ENCODE peak calls at places on chromosomes 7 and 10, in four cellular contexts. G is kidney, E is psoas muscle, P is lower lobe of right lung. Z is an unnamed sample.

GRCh38 chr10:34696423-34696822 is 118.7 kb downstream of the PARD3 start:
- DNase-seq in G (no peak), E (no peak), P (no peak), Z (peak; percentile 47)

GRCh38 chr7:111274882-111275281 is 184.0 kb downstream of the LRRN3 start:
- DNase-seq in G (no peak), E (no peak), P (no peak), Z (no peak)

GRCh38 chr7:139871276-139871675 is 42.2 kb downstream of the TBXAS1 start:
- DNase-seq in G (no peak), E (no peak), P (no peak), Z (peak; percentile 5)

GRCh38 chr10:80709879-80710278 is 172.2 kb downstream of the SH2D4B start:
- DNase-seq in G (no peak), E (no peak), P (no peak), Z (no peak)

GRCh38 chr10:34638405-34639054 is 176.6 kb downstream of the PARD3 start:
- DNase-seq in G (peak; percentile 92), E (peak; percentile 83), P (peak; percentile 80), Z (peak; percentile 37)

GRCh38 chr7:39228946-39229345 is 251.2 kb downstream of the POU6F2 start:
- DNase-seq in G (no peak), E (no peak), P (no peak), Z (peak; percentile 66)

GRCh38 chr10:21599582-21599981 is 65.5 kb downstream of the MLLT10 start:
- DNase-seq in G (no peak), E (no peak), P (no peak), Z (no peak)

GRCh38 chr7:25949672-25950487 is 202.1 kb upstream of the NFE2L3 start:
- DNase-seq in G (peak; percentile 77), E (no peak), P (no peak), Z (no peak)

GRCh38 chr10:104322416-104322782 is 15.9 kb downstream of the ITPRIP start:
- DNase-seq in G (peak; percentile 70), E (no peak), P (peak; percentile 77), Z (no peak)

DNA sequence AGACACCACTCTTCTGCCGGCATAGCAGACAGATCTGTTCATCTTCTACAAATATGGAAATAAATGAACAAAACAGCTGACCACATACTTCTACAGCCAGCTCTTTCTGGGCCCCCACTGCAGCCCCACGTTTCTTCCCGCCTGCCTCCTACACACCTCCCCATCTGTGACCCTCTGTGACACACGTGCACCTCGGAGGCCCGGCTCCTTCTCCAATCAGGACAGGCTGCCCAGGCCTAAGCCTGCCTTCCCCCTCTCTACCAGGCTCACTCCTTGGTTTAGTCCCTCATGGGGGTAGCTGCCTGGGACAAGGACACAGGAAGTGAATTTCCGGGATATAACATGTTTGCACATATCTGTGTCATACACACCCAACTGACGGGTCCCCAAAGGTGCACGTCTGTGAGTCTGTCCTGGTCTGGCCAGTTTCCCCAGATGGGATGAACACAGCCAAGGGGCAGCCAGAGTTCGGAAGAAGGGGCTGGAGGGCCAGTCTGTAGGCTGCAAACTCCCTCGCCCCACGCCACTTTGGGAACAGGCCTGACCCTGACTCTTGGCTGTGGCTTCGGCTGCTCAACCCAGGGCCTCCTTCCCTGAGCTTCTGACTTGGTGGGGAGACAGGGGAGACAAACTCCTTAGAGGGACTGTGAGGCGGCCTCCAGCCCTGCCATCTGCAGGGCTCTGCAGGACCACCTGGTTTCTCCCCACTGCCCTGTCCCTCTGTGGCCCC is 30.3 kb downstream of the PITRM1 start:
- DNase-seq in G (peak; percentile 55), E (no peak), P (no peak), Z (no peak)
- TF ChIP-seq CTCF in G (no peak), E (no peak), P (no peak), Z (no peak)

DNA sequence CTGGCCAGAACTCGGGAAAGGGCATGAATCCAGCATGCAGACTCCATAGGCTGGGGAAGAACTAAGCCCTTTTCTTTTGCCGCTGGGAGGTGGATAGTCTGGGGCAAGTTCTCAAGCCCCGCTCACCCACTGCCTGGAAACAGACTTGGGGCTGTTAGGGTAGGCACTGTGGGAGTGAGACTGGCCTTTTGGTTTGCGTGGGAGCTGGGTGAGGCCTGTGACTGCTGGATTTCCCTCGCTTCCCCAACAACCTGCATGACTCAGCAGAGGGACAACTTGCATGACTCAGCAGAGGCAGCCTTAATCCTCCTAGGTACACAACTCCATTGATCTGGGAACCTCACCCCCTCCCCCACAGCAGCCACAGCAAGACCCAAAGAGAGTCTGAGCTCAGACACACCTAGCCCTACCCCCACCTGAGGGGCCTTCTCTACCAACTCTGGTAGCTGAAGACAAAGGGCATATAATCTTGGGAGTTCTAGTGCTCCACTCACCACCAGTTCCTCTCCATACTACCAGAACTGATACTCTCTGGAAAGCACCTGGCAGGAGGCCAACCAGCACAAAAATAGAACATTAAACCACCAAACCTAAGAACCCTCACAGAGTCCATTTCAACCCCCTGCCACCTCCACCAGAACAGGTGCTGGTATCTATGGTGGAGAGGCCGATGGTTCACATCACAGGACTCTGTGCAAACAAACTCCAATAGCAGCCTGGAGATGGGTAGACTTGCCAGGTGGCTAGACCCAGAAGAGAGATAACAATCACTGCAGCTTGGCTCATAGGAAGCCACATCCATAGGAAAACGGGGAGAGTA is 81.4 kb upstream of the LAMB4 start:
- DNase-seq in G (no peak), E (no peak), P (no peak), Z (no peak)
- H3K4me3 ChIP-seq in G (no peak overlapping the region), E (no peak overlapping the region), P (no peak overlapping the region), Z (no peak overlapping the region)

GRCh38 chr7:128982105-128982504 is 44.4 kb downstream of the IRF5 start:
- DNase-seq in G (no peak), E (no peak), P (no peak), Z (no peak)
- H3K36me3 ChIP-seq in G (peaks cover 32% of the 10 kb centered on the region), E (peaks cover 7% of the 10 kb centered on the region), P (peaks cover 98% of the 10 kb centered on the region), Z (peaks cover 10% of the 10 kb centered on the region)

GRCh38 chr7:85828654-85829053 is 641.8 kb upstream of the SEMA3D start:
- DNase-seq in G (no peak), E (no peak), P (no peak), Z (no peak)

GRCh38 chr7:85830982-85831381 is 644.1 kb upstream of the SEMA3D start:
- DNase-seq in G (no peak), E (no peak), P (no peak), Z (no peak)

GRCh38 chr7:85833071-85833470 is 646.2 kb upstream of the SEMA3D start:
- DNase-seq in G (no peak), E (no peak), P (no peak), Z (peak; percentile 26)

GRCh38 chr7:85829176-85829575 is 642.3 kb upstream of the SEMA3D start:
- DNase-seq in G (no peak), E (no peak), P (no peak), Z (no peak)

DNA sequence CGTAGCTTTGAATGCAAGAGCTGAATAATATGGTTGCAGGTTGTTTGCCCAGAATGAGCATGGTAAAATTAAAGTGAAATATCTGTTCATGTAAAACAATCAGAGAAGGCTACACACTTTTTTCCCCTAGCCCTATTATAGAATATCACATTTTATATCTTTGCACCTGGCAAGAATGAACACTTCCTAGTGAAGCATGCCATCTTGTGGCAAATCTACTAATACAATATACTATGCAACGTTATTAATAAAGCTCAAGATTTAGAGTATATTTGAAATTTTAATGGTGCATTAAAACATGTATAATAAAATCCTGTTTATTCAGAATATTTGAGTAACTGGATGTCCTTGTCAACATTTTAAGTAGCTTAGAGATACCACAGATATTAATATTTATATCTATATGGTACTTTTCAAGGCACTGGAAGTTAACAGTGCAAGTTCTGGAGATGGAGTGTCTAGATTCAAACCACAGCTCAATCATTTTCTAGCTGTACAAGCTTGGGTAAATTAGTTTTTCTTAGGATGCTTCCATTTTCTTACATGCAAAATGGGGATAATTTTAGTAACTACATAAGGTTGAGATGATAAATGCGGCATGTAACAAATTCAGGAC is 643.1 kb upstream of the SEMA3D start:
- DNase-seq in G (no peak), E (no peak), P (no peak), Z (no peak)
- TF ChIP-seq CTCF in G (no peak), E (peak; percentile 12), P (peak; percentile 21), Z (peak; percentile 38)

GRCh38 chr10:14649739-14650138 is 125.0 kb downstream of the FAM107B start:
- DNase-seq in G (no peak), E (no peak), P (no peak), Z (no peak)

GRCh38 chr10:14652067-14652466 is 122.6 kb downstream of the FAM107B start:
- DNase-seq in G (no peak), E (no peak), P (no peak), Z (no peak)

GRCh38 chr10:14645239-14645960 is 129.3 kb downstream of the FAM107B start:
- DNase-seq in G (no peak), E (no peak), P (no peak), Z (no peak)

GRCh38 chr10:14648042-14648765 is 126.5 kb downstream of the FAM107B start:
- DNase-seq in G (peak; percentile 84), E (peak; percentile 25), P (peak; percentile 66), Z (no peak)

DNA sequence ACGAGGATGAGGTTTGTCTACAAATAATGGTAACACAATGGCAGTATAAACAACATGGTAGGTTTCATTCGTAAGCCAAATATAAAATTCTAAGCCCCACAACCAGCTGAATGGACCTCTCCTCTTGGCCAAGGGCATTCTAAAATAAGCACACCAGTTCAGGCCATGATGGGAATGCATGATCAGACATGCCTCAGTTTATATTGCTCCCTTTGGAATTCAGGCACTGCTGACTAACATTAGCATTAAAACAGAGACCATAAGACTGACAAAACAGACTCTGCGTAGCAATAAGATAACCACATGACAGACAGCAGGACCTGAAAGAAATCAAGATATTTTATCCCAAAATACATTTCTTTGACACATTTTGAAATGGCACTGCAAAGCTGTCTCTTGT is 125.8 kb downstream of the FAM107B start:
- DNase-seq in G (no peak), E (no peak), P (no peak), Z (no peak)
- H3K4me3 ChIP-seq in G (no peak overlapping the region), E (no peak overlapping the region), P (no peak overlapping the region), Z (no peak overlapping the region)

DNA sequence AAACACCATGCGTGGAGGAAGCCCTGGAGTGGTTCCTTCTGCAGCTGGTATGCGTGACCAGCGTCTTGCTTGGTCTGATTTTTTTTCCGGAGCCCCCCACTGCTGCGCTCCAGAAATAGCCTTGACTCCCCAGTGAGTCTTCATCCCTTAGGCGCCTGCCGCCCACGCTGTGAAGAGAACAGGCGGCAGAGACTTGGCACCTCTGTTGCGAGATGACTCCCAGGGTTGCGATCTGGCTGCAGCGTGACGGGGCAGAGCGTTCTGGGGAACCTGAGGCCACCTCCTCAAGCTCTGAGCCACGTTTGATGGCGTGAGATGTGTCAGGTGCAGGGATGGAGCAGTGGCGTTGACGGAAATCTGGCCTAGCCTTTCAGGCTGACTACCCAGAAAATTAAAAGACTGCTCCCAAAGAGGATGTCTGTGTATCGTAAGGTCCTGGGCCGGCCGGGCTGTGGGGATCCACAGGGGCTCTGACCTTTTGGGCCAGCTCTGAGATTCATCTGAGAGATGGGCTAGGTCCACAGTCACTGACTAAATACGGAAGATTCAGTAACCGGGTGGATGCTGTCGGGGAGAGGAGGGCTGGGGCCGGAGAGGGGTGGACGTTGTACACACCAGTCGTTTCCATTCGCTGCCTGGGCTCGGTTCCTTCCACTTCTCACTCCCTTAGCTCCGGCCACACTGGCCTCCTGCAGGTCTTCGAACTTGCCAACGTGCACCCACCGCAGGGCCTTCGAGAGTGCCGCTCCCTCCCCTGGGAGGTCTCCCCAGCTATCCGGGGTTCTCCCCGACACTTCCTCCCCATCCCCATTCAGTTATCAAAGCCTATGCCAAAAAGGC is 33.8 kb downstream of the PFKFB3 start:
- DNase-seq in G (peak; percentile 71), E (no peak), P (no peak), Z (no peak)
- H3K36me3 ChIP-seq in G (peaks cover 5% of the 10 kb centered on the region), E (peaks cover 5% of the 10 kb centered on the region), P (peaks cover 54% of the 10 kb centered on the region), Z (peaks cover 27% of the 10 kb centered on the region)

GRCh38 chr7:32347244-32347828 is 142.8 kb downstream of the LSM5 start:
- DNase-seq in G (no peak), E (no peak), P (no peak), Z (no peak)
- TF ChIP-seq CTCF in G (peak; percentile 48), E (peak; percentile 55), P (peak; percentile 79), Z (peak; percentile 67)